ENCODE peak calls at places on chromosomes 7 and 10, in seven cellular contexts. D, Z, N, E, F, J and U are unnamed samples. For H3K4me1, the result is how much of the 10 kb centered on the place peaks cover.

GRCh38 chr7:131111081-131111576 is 216.5 kb upstream of the MKLN1 start:
- DNase-seq in Z (no peak), F (peak), J (peak), N (peak), D (no peak), E (no peak), U (peak)

GRCh38 chr10:89032141-89032814 is 41.7 kb downstream of the FAS start:
- DNase-seq in N (peak), J (peak), Z (no peak), D (peak), F (peak), E (no peak), U (peak)

GRCh38 chr7:112646787-112647186 is 143.4 kb downstream of the TMEM168 start:
- DNase-seq in D (no peak), Z (no peak), J (no peak), E (peak), F (no peak), N (no peak), U (no peak)

GRCh38 chr10:67607472-67607871 is 88.5 kb downstream of the CTNNA3 start:
- DNase-seq in N (no peak), E (no peak), F (no peak), Z (no peak), D (no peak), J (no peak), U (peak)

GRCh38 chr7:159167139-159167538 is 22.5 kb upstream of the VIPR2 start:
- DNase-seq in D (no peak), Z (no peak), J (no peak), N (no peak), F (no peak), E (no peak), U (no peak)

GRCh38 chr7:130367088-130367755 is 13.1 kb upstream of the CPA1 start:
- DNase-seq in J (no peak), D (no peak), F (no peak), Z (no peak), N (no peak), E (no peak), U (no peak)

GRCh38 chr7:26293569-26294308 is 2.1 kb downstream of the SNX10 start:
- DNase-seq in D (no peak), Z (no peak), F (peak), E (no peak), N (no peak), J (no peak), U (no peak)

GRCh38 chr7:133794490-133794889 is 332.6 kb upstream of the LRGUK start:
- DNase-seq in N (peak), F (no peak), Z (no peak), J (no peak), E (no peak), D (no peak), U (no peak)

GRCh38 chr10:130719447-130719752 is 583.2 kb downstream of the GLRX3 start:
- DNase-seq in J (no peak), E (no peak), N (no peak), F (no peak), Z (no peak), D (no peak), U (no peak)

GRCh38 chr7:29480456-29480855 is 83.2 kb upstream of the PRR15 start:
- DNase-seq in N (no peak), D (no peak), J (no peak), F (no peak), E (no peak), Z (no peak), U (no peak)

GRCh38 chr7:115135111-115135510 is 213.2 kb downstream of the MDFIC start:
- DNase-seq in N (no peak), J (no peak), Z (no peak), E (no peak), F (no peak), D (no peak), U (no peak)

GRCh38 chr7:50119815-50120637 is 27.0 kb upstream of the ZPBP start:
- DNase-seq in J (no peak), Z (peak), D (no peak), E (peak), N (peak), F (no peak), U (no peak)

GRCh38 chr10:72176701-72177100 is 39.1 kb upstream of the ANAPC16 start:
- DNase-seq in E (no peak), Z (no peak), F (no peak), J (no peak), N (no peak), D (no peak), U (no peak)

GRCh38 chr7:99218406-99219184 is 10.7 kb upstream of the KPNA7 start:
- DNase-seq in J (no peak), N (no peak), D (no peak), E (no peak), Z (no peak), F (no peak), U (no peak)

GRCh38 chr7:54944179-54944578 is 74.6 kb upstream of the EGFR start:
- DNase-seq in J (no peak), F (no peak), D (no peak), N (no peak), E (no peak), Z (no peak), U (peak)

GRCh38 chr7:26515462-26515861 is 223.8 kb downstream of the SNX10 start:
- DNase-seq in E (no peak), D (peak), F (peak), Z (no peak), N (no peak), J (peak), U (no peak)

GRCh38 chr7:28166982-28167715 is 13.4 kb downstream of the JAZF1 start:
- DNase-seq in J (no peak), F (no peak), Z (no peak), D (no peak), E (no peak), N (no peak), U (no peak)

GRCh38 chr7:101944611-101945010 is 127.2 kb downstream of the CUX1 start:
- DNase-seq in J (no peak), N (no peak), Z (no peak), D (no peak), E (no peak), F (no peak), U (no peak)

GRCh38 chr7:27361522-27361921 is 118.9 kb downstream of the EVX1 start:
- DNase-seq in J (no peak), E (no peak), D (no peak), F (no peak), Z (no peak), N (no peak), U (no peak)

GRCh38 chr7:17706734-17707133 is 233.6 kb downstream of the SNX13 start:
- DNase-seq in Z (peak), J (peak), D (peak), E (peak), F (peak), N (peak), U (peak)

GRCh38 chr10:13739178-13739577 is 152.4 kb downstream of the PRPF18 start:
- DNase-seq in D (no peak), F (no peak), Z (peak), E (no peak), N (no peak), J (no peak), U (no peak)

GRCh38 chr10:78408011-78408410 is 374.3 kb downstream of the RPS24 start:
- DNase-seq in J (no peak), D (no peak), F (no peak), E (no peak), Z (no peak), N (no peak), U (no peak)

GRCh38 chr7:137513091-137513490 is 169.6 kb upstream of the PTN start:
- DNase-seq in J (no peak), F (no peak), D (no peak), N (no peak), Z (no peak), E (no peak), U (no peak)

GRCh38 chr7:134866581-134866980 is 87.1 kb downstream of the CALD1 start:
- DNase-seq in D (no peak), Z (no peak), N (no peak), F (no peak), J (no peak), E (no peak), U (no peak)

DNA sequence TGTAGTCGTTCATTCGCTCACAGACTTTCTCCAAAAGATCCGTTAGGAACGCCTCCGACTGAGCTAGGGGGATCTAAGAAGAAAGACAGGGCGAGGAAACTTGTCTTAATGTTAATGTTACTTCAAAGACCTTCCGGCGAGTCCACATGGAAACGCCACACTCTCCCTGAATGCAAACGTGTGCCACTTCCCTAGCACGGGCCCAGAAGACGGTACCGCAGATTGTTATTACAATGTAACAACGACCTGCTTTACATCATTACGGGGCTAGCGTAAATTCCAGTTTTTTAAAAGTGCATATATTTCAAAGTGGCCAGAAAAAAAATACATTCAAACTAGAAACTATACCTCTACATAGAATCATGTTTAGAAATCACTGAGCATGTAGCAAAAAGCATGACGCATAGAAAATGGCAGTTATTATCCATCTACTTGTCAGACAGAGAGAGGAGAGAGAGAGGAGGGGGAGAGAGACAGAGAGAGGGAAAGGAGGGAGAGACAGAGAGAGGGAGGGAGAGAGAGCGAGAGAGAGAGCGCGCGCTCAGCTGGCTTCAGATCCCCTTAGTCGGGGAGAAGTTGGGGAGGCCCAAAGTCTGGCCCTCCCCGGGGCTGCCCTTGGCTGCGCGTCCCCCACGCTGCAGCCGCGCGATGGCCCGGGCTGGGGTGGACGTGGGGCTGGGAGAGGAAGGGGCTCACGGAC is 37.2 kb downstream of the CNPY1 start:
- DNase-seq in E (no peak), N (no peak), Z (no peak), J (no peak), D (no peak), F (no peak), U (no peak)
- TF ChIP-seq EZH2 in E (no peak), N (no peak), Z (no peak), J (no peak), D (no peak), F (no peak), U (no peak)

GRCh38 chr7:43626695-43627094 is 43.8 kb downstream of the STK17A start:
- DNase-seq in D (no peak), Z (no peak), F (no peak), E (no peak), N (no peak), J (no peak), U (no peak)
- H3K4me1 ChIP-seq in D (under half), Z (under half), F (under half), E (under half), N (half or more), J (under half), U (under half)

GRCh38 chr10:46550076-46550790 is 6.2 kb downstream of the GPRIN2 start:
- DNase-seq in J (no peak), D (no peak), E (no peak), N (no peak), F (no peak), Z (peak), U (no peak)
- TF ChIP-seq EZH2 in J (no peak), D (no peak), E (no peak), N (no peak), F (no peak), Z (no peak), U (no peak)

GRCh38 chr7:98134420-98134819 is 27.8 kb downstream of the LMTK2 start:
- DNase-seq in J (no peak), F (no peak), D (no peak), Z (no peak), E (no peak), N (no peak), U (no peak)

GRCh38 chr7:98133621-98134266 is 27.1 kb downstream of the LMTK2 start:
- DNase-seq in J (peak), N (peak), F (no peak), E (peak), D (peak), Z (peak), U (peak)

GRCh38 chr7:98130959-98131358 is 24.3 kb downstream of the LMTK2 start:
- DNase-seq in Z (no peak), F (no peak), J (no peak), D (no peak), E (no peak), N (no peak), U (peak)

GRCh38 chr7:98135984-98136383 is 29.3 kb downstream of the LMTK2 start:
- DNase-seq in Z (no peak), F (no peak), D (no peak), N (no peak), J (no peak), E (no peak), U (no peak)

DNA sequence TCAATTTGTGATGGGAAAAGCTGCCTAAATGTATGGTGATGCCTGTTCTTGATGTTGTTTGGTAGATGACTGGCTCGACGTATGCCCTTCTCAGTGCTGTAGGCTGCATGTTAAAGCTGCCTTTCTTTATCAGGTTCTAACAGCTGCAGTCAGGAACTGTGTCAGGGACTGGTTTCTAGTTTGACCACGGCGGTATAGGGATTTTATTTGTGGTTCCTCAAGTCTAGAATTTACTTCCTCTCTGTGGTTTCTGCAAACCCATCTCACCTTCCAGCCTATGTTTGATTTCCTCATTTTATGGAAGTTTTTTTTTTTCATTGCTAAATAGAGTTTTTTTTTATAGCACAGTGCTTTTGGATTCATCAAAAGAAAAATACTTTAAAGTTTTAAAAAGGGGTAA is 26.5 kb downstream of the LMTK2 start:
- DNase-seq in Z (peak), J (peak), N (no peak), E (no peak), D (no peak), F (peak), U (peak)
- H3K4me1 ChIP-seq in Z (under half), J (half or more), N (under half), E (half or more), D (half or more), F (under half), U (under half)

DNA sequence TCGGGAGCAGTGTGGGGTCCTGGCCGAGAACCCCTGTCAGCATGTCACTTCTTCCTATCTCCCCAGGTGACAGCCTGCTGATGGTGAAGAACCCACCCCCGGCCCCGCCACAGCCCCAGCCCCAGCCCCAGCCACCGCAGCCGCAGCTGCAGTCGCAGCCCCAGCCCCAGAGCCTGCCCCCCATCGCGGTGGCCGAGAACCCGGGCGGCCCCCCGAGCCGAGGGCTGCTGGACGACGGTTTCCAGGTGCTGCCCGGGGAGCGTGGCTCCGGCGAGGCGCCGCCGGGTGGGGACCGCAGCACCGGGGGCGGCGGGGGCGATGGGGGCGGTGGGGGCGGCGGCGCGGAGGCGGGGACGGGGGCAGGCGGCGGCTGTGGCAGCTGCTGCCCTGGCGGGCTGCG is 15.7 kb upstream of the ZNF212 start:
- DNase-seq in Z (no peak), E (no peak), N (no peak), D (no peak), J (no peak), F (no peak), U (no peak)
- TF ChIP-seq EZH2 in Z (no peak), E (no peak), N (no peak), D (no peak), J (no peak), F (no peak), U (no peak)

GRCh38 chr10:125023269-125023668 is 81.3 kb downstream of the ZRANB1 start:
- DNase-seq in D (no peak), J (no peak), F (no peak), Z (no peak), E (peak), N (no peak), U (no peak)
- H3K4me1 ChIP-seq in D (under half), J (under half), F (under half), Z (under half), E (under half), N (under half), U (under half)

GRCh38 chr10:106780593-106781088 is 383.9 kb downstream of the SORCS1 start:
- DNase-seq in F (no peak), J (no peak), N (no peak), Z (no peak), D (no peak), E (no peak), U (no peak)
- TF ChIP-seq EZH2 in F (no peak), J (no peak), N (no peak), Z (no peak), D (no peak), E (no peak), U (no peak)

GRCh38 chr10:112956631-112957350 is 6.7 kb downstream of the TCF7L2 start:
- DNase-seq in E (no peak), J (no peak), D (no peak), N (no peak), Z (no peak), F (no peak), U (peak)

GRCh38 chr10:112953075-112953501 is 3.0 kb downstream of the TCF7L2 start:
- DNase-seq in E (no peak), D (no peak), J (no peak), Z (no peak), N (no peak), F (no peak), U (peak)

GRCh38 chr10:112955736-112956421 is 5.8 kb downstream of the TCF7L2 start:
- DNase-seq in D (no peak), Z (no peak), E (no peak), F (no peak), N (no peak), J (no peak), U (peak)

GRCh38 chr10:112953760-112954159 is 3.7 kb downstream of the TCF7L2 start:
- DNase-seq in J (no peak), D (no peak), E (no peak), Z (no peak), F (no peak), N (no peak), U (peak)

DNA sequence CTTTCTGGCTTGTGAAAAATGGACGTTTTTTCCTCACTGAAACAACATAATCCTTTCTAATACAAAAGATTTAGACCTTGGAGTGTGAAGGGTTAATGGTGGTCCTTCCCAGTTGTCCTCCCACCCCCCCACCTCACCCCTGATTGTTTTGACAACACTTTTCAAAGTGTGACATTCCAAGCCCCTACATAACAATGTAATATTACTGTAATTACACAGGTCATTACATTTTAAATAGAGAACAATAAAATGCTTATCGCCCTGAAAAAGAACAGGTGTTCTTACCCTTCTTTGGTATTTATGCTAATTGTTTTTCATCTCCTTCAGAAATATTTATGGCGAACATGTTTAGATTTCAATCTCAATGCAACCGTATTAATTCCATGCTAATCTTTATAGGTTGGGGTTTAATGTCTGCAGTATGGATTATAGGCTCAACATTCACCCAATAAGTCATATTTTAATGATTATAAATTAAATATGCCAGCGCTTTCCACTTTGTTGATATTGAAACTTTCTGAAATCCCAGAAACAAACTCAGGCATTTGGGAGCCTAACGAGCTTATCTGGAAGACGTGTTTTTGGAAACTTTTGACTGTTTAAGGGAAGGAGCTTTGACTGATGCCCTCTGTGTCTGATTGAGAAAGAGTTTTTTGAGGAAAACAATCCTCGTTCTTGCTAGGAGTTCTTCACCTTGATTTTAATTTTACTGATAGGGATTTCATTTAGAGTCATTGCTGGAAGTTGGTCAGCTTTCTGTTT is 5.1 kb downstream of the TCF7L2 start:
- DNase-seq in J (no peak), N (no peak), E (no peak), F (no peak), D (no peak), Z (no peak), U (no peak)
- H3K4me1 ChIP-seq in J (under half), N (half or more), E (half or more), F (under half), D (half or more), Z (under half), U (half or more)